ENCODE peak calls at places on chromosomes 4 and X, in five cellular contexts. One of them, this sample, is unnamed.
A peak's percentile ranks its signal among the peaks of the same experiment; 100 is the strongest.

GRCh38 chr4:8216443-8217245 is 17.6 kb downstream of the SH3TC1 start:
- DNase-seq in prostate gland: no peak
- DNase-seq in mesenchymal stem cell: no peak
- DNase-seq in mucosa of descending colon: peak; percentile 48
- DNase-seq in adrenal gland: no peak
- DNase-seq in this sample: no peak

GRCh38 chr4:155582971-155583437 is 83.6 kb upstream of the GUCY1A1 start:
- DNase-seq in prostate gland: no peak
- DNase-seq in mesenchymal stem cell: peak; percentile 82
- DNase-seq in mucosa of descending colon: no peak
- DNase-seq in adrenal gland: no peak
- DNase-seq in this sample: no peak

GRCh38 chr4:164210377-164210776 is 543.6 kb upstream of the SMIM31 start:
- DNase-seq in prostate gland: no peak
- DNase-seq in mesenchymal stem cell: no peak
- DNase-seq in mucosa of descending colon: no peak
- DNase-seq in adrenal gland: no peak
- DNase-seq in this sample: no peak

GRCh38 chr4:85477538-85477937 is 2.6 kb downstream of the ARHGAP24 start:
- DNase-seq in prostate gland: no peak
- DNase-seq in mesenchymal stem cell: peak; percentile 18
- DNase-seq in mucosa of descending colon: no peak
- DNase-seq in adrenal gland: no peak
- DNase-seq in this sample: no peak

GRCh38 chr4:7649741-7650531 is 215.2 kb upstream of the PSAPL1 start:
- DNase-seq in prostate gland: no peak
- DNase-seq in mesenchymal stem cell: peak; percentile 97
- DNase-seq in mucosa of descending colon: peak; percentile 58
- DNase-seq in adrenal gland: peak; percentile 65
- DNase-seq in this sample: peak; percentile 44

GRCh38 chr4:42954925-42955669 is 62.6 kb downstream of the GRXCR1 start:
- DNase-seq in prostate gland: peak; percentile 41
- DNase-seq in mesenchymal stem cell: no peak
- DNase-seq in mucosa of descending colon: no peak
- DNase-seq in adrenal gland: no peak
- DNase-seq in this sample: no peak

GRCh38 chrX:28802625-28803024 is 215.4 kb downstream of the IL1RAPL1 start:
- DNase-seq in prostate gland: no peak
- DNase-seq in mesenchymal stem cell: no peak
- DNase-seq in mucosa of descending colon: no peak
- DNase-seq in adrenal gland: no peak
- DNase-seq in this sample: no peak

GRCh38 chr4:113756005-113756410 is 5.5 kb downstream of the CAMK2D start:
- DNase-seq in prostate gland: no peak
- DNase-seq in mesenchymal stem cell: peak; percentile 54
- DNase-seq in mucosa of descending colon: no peak
- DNase-seq in adrenal gland: no peak
- DNase-seq in this sample: no peak

GRCh38 chr4:156545003-156545785 is 426.4 kb downstream of the PDGFC start:
- DNase-seq in prostate gland: no peak
- DNase-seq in mesenchymal stem cell: peak; percentile 76
- DNase-seq in mucosa of descending colon: no peak
- DNase-seq in adrenal gland: no peak
- DNase-seq in this sample: no peak

GRCh38 chrX:39509157-39509556 is 588.6 kb downstream of the BCOR start:
- DNase-seq in prostate gland: no peak
- DNase-seq in mesenchymal stem cell: no peak
- DNase-seq in mucosa of descending colon: no peak
- DNase-seq in adrenal gland: no peak
- DNase-seq in this sample: no peak

GRCh38 chr4:159540501-159540900 is 437.6 kb downstream of the RAPGEF2 start:
- DNase-seq in prostate gland: no peak
- DNase-seq in mesenchymal stem cell: no peak
- DNase-seq in mucosa of descending colon: no peak
- DNase-seq in adrenal gland: no peak
- DNase-seq in this sample: no peak

GRCh38 chrX:104510801-104511200 is 55.2 kb upstream of the IL1RAPL2 start:
- DNase-seq in prostate gland: no peak
- DNase-seq in mesenchymal stem cell: no peak
- DNase-seq in mucosa of descending colon: no peak
- DNase-seq in adrenal gland: no peak
- DNase-seq in this sample: no peak

GRCh38 chr4:24856586-24856985 is 56.3 kb downstream of the CCDC149 start:
- DNase-seq in prostate gland: no peak
- DNase-seq in mesenchymal stem cell: peak; percentile 80
- DNase-seq in mucosa of descending colon: no peak
- DNase-seq in adrenal gland: no peak
- DNase-seq in this sample: no peak

GRCh38 chrX:137566746-137567473 is 983 bp downstream of the ZIC3 start:
- DNase-seq in prostate gland: no peak
- DNase-seq in mesenchymal stem cell: no peak
- DNase-seq in mucosa of descending colon: no peak
- DNase-seq in adrenal gland: no peak
- DNase-seq in this sample: no peak

GRCh38 chr4:84878090-84878489 is 88.4 kb downstream of the WDFY3 start:
- DNase-seq in prostate gland: no peak
- DNase-seq in mesenchymal stem cell: peak; percentile 83
- DNase-seq in mucosa of descending colon: no peak
- DNase-seq in adrenal gland: no peak
- DNase-seq in this sample: no peak

GRCh38 chrX:23292979-23293651 is 41.5 kb upstream of the PTCHD1 start:
- DNase-seq in prostate gland: peak; percentile 26
- DNase-seq in mesenchymal stem cell: no peak
- DNase-seq in mucosa of descending colon: no peak
- DNase-seq in adrenal gland: no peak
- DNase-seq in this sample: no peak

GRCh38 chrX:140501940-140502468 is 2.9 kb downstream of the SOX3 start:
- DNase-seq in prostate gland: no peak
- DNase-seq in mesenchymal stem cell: no peak
- DNase-seq in mucosa of descending colon: no peak
- DNase-seq in adrenal gland: no peak
- DNase-seq in this sample: no peak

GRCh38 chr4:116183241-116183640 is 902.1 kb downstream of the TRAM1L1 start:
- DNase-seq in prostate gland: no peak
- DNase-seq in mesenchymal stem cell: no peak
- DNase-seq in mucosa of descending colon: no peak
- DNase-seq in adrenal gland: no peak
- DNase-seq in this sample: no peak
- H3K4me3 ChIP-seq in prostate gland: no peak overlapping the region
- H3K4me3 ChIP-seq in mesenchymal stem cell: no peak overlapping the region
- H3K4me3 ChIP-seq in mucosa of descending colon: no peak overlapping the region
- H3K4me3 ChIP-seq in adrenal gland: no peak overlapping the region
- H3K4me3 ChIP-seq in this sample: no peak overlapping the region

GRCh38 chr4:89251396-89251795 is 56.2 kb downstream of the GPRIN3 start:
- DNase-seq in prostate gland: no peak
- DNase-seq in mesenchymal stem cell: no peak
- DNase-seq in mucosa of descending colon: no peak
- DNase-seq in adrenal gland: no peak
- DNase-seq in this sample: no peak
- H3K36me3 ChIP-seq in prostate gland: no peaks in the 10 kb centered on the region
- H3K36me3 ChIP-seq in mesenchymal stem cell: no peaks in the 10 kb centered on the region
- H3K36me3 ChIP-seq in mucosa of descending colon: no peaks in the 10 kb centered on the region
- H3K36me3 ChIP-seq in adrenal gland: no peaks in the 10 kb centered on the region
- H3K36me3 ChIP-seq in this sample: peaks cover 3% of the 10 kb centered on the region

DNA sequence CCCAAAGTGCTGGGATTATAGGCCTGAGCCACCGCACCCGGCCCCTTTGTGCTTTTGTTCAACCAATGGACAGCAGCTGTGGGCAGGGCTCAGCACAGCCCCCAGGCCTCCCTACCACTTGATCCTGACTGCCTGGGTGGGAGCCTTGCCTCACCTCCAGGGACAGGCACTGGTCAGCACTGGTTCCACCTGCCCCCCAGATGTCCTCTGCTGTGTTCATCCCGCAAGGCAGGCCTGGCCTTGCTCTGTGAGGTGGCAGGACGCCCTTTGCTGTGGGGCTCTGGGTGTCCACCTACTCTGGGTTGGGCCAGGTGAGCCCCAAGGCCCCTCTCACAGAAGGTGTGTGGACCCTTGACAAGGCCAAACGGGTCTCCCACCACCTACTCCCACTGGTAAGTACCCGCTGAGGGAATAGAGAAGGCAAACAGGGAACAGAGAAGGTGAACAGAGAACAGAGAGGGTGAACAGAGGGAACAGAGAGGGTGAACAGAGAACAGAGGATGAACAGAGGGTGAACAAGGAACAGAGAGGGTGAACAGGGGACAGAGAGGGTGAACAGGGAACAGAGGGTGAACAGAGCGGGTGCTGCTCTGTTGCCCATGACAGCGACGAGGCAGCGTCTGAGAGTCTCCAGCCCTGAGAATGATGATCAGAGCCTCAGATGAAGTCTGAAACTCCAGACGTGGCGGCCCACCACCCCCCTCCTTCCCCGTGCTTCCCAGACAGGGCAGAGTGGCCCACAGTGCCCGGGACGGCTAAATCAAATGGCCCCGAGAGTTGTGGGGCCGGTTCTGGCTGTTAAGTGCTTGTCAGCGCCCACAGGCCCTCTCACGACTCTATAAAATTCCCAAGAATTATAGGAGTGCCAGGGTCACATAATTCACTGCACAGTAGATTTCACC is 55.0 kb upstream of the NKX1-1 start:
- DNase-seq in prostate gland: no peak
- DNase-seq in mesenchymal stem cell: no peak
- DNase-seq in mucosa of descending colon: no peak
- DNase-seq in adrenal gland: no peak
- DNase-seq in this sample: no peak
- H3K4me3 ChIP-seq in prostate gland: no peak overlapping the region
- H3K4me3 ChIP-seq in mesenchymal stem cell: no peak overlapping the region
- H3K4me3 ChIP-seq in mucosa of descending colon: no peak overlapping the region
- H3K4me3 ChIP-seq in adrenal gland: no peak overlapping the region
- H3K4me3 ChIP-seq in this sample: no peak overlapping the region

DNA sequence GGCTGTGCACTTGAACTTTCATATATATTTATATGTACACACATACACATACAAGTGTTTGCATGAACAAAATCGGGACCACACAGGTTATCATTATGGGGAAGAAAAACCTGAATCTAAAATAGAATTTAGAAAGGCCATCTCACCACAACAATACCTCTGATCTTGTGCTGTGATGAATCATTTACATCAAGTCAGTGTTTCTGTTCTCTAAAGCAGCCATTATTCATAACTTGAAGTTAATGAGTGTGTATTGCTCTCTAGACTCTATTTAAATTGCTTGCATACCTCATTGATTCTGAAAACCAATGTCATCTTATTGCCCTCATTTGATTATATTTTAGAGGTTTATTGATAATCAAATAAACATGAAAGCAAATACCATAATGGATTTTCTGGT is 71.5 kb downstream of the FAM114A1 start:
- DNase-seq in prostate gland: no peak
- DNase-seq in mesenchymal stem cell: no peak
- DNase-seq in mucosa of descending colon: no peak
- DNase-seq in adrenal gland: no peak
- DNase-seq in this sample: no peak
- H3K36me3 ChIP-seq in prostate gland: no peaks in the 10 kb centered on the region
- H3K36me3 ChIP-seq in mesenchymal stem cell: peaks cover 88% of the 10 kb centered on the region
- H3K36me3 ChIP-seq in mucosa of descending colon: peaks cover 7% of the 10 kb centered on the region
- H3K36me3 ChIP-seq in adrenal gland: peaks cover 71% of the 10 kb centered on the region
- H3K36me3 ChIP-seq in this sample: peaks cover 2% of the 10 kb centered on the region

DNA sequence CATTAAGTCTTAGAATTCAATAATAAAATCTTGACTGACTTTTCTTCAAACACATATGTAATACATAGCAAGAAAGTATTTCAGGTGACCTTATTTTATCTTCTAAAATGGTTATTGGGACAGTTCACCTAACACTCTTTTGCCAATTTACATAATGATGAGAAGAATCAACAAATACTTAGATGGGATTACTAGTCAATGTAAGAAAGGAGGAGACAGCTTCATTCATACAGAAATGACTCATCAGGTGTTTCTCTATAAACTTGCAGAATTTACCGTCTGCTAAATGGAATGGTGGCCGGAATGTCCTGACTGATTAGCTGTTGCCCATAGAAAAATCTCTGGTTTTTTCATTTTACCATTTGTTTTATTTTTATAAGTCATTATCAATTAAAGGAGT is 115.0 kb upstream of the ETNPPL start:
- DNase-seq in prostate gland: no peak
- DNase-seq in mesenchymal stem cell: no peak
- DNase-seq in mucosa of descending colon: no peak
- DNase-seq in adrenal gland: no peak
- DNase-seq in this sample: no peak
- H3K4me3 ChIP-seq in prostate gland: no peak overlapping the region
- H3K4me3 ChIP-seq in mesenchymal stem cell: no peak overlapping the region
- H3K4me3 ChIP-seq in mucosa of descending colon: no peak overlapping the region
- H3K4me3 ChIP-seq in adrenal gland: no peak overlapping the region
- H3K4me3 ChIP-seq in this sample: no peak overlapping the region

GRCh38 chr4:5039800-5040199 is 11.5 kb upstream of the STK32B start:
- DNase-seq in prostate gland: no peak
- DNase-seq in mesenchymal stem cell: no peak
- DNase-seq in mucosa of descending colon: no peak
- DNase-seq in adrenal gland: peak; percentile 23
- DNase-seq in this sample: no peak
- H3K36me3 ChIP-seq in prostate gland: no peaks in the 10 kb centered on the region
- H3K36me3 ChIP-seq in mesenchymal stem cell: no peaks in the 10 kb centered on the region
- H3K36me3 ChIP-seq in mucosa of descending colon: no peaks in the 10 kb centered on the region
- H3K36me3 ChIP-seq in adrenal gland: no peaks in the 10 kb centered on the region
- H3K36me3 ChIP-seq in this sample: no peaks in the 10 kb centered on the region

GRCh38 chr4:6335040-6335590 is 65.5 kb downstream of the WFS1 start:
- DNase-seq in prostate gland: no peak
- DNase-seq in mesenchymal stem cell: no peak
- DNase-seq in mucosa of descending colon: no peak
- DNase-seq in adrenal gland: no peak
- DNase-seq in this sample: no peak

GRCh38 chr4:6337331-6337935 is 67.8 kb downstream of the WFS1 start:
- DNase-seq in prostate gland: no peak
- DNase-seq in mesenchymal stem cell: no peak
- DNase-seq in mucosa of descending colon: no peak
- DNase-seq in adrenal gland: no peak
- DNase-seq in this sample: peak; percentile 24

GRCh38 chr4:6334203-6334887 is 64.7 kb downstream of the WFS1 start:
- DNase-seq in prostate gland: no peak
- DNase-seq in mesenchymal stem cell: no peak
- DNase-seq in mucosa of descending colon: no peak
- DNase-seq in adrenal gland: no peak
- DNase-seq in this sample: no peak

GRCh38 chr4:6338175-6338950 is 68.7 kb downstream of the WFS1 start:
- DNase-seq in prostate gland: no peak
- DNase-seq in mesenchymal stem cell: no peak
- DNase-seq in mucosa of descending colon: no peak
- DNase-seq in adrenal gland: no peak
- DNase-seq in this sample: peak; percentile 15

GRCh38 chr4:6336166-6336565 is 66.5 kb downstream of the WFS1 start:
- DNase-seq in prostate gland: no peak
- DNase-seq in mesenchymal stem cell: no peak
- DNase-seq in mucosa of descending colon: no peak
- DNase-seq in adrenal gland: no peak
- DNase-seq in this sample: no peak
- H3K4me3 ChIP-seq in prostate gland: no peak overlapping the region
- H3K4me3 ChIP-seq in mesenchymal stem cell: no peak overlapping the region
- H3K4me3 ChIP-seq in mucosa of descending colon: no peak overlapping the region
- H3K4me3 ChIP-seq in adrenal gland: no peak overlapping the region
- H3K4me3 ChIP-seq in this sample: no peak overlapping the region